ENCODE peak calls at places on chromosome 14, in eight cellular contexts. Q, G, K, U, M, E, T and Y are unnamed samples.

GRCh38 chr14:81402123-81402495 is 2.0 kb upstream of the STON2 start:
- DNase-seq in Q (no peak), G (no peak), K (no peak), U (no peak), M (no peak), E (peak), T (no peak), Y (peak)

GRCh38 chr14:51395361-51395849 is 155.4 kb downstream of the TMX1 start:
- DNase-seq in Q (no peak), G (no peak), K (peak), U (no peak), M (peak), E (peak), T (peak), Y (peak)

GRCh38 chr14:99713972-99714371 is 29.9 kb downstream of the CYP46A1 start:
- DNase-seq in Q (no peak), G (no peak), K (no peak), U (no peak), M (no peak), E (no peak), T (no peak), Y (no peak)

GRCh38 chr14:100731846-100732765 is 5.4 kb downstream of the DLK1 start:
- DNase-seq in Q (no peak), G (peak), K (no peak), U (no peak), M (no peak), E (no peak), T (no peak), Y (no peak)

GRCh38 chr14:88168498-88169165 is 154.4 kb downstream of the KCNK10 start:
- DNase-seq in Q (peak), G (no peak), K (peak), U (peak), M (peak), E (peak), T (no peak), Y (peak)

GRCh38 chr14:21300892-21301291 is 21.0 kb downstream of the RPGRIP1 start:
- DNase-seq in Q (peak), G (peak), K (peak), U (peak), M (peak), E (no peak), T (no peak), Y (no peak)

GRCh38 chr14:99752486-99753121 is 40.6 kb upstream of the EML1 start:
- DNase-seq in Q (no peak), G (peak), K (no peak), U (no peak), M (no peak), E (peak), T (no peak), Y (peak)

GRCh38 chr14:30908826-30909225 is 34.5 kb downstream of the COCH start:
- DNase-seq in Q (no peak), G (no peak), K (no peak), U (no peak), M (no peak), E (no peak), T (no peak), Y (no peak)

GRCh38 chr14:55271572-55272414 is 572 bp downstream of the FBXO34 start:
- DNase-seq in Q (peak), G (peak), K (peak), U (peak), M (peak), E (peak), T (peak), Y (peak)

GRCh38 chr14:74763803-74764531 is 851 bp downstream of the YLPM1 start:
- DNase-seq in Q (no peak), G (no peak), K (peak), U (no peak), M (peak), E (no peak), T (peak), Y (peak)

GRCh38 chr14:78974691-78975090 is 804.5 kb downstream of the NRXN3 start:
- DNase-seq in Q (no peak), G (no peak), K (no peak), U (peak), M (no peak), E (peak), T (no peak), Y (peak)

GRCh38 chr14:56858422-56858821 is 48.1 kb upstream of the OTX2 start:
- DNase-seq in Q (no peak), G (no peak), K (peak), U (no peak), M (peak), E (no peak), T (no peak), Y (no peak)

GRCh38 chr14:27427796-27428195 is 830.0 kb upstream of the NOVA1 start:
- DNase-seq in Q (no peak), G (no peak), K (no peak), U (peak), M (no peak), E (peak), T (no peak), Y (peak)

GRCh38 chr14:86802726-86803125 is 1190.3 kb downstream of the GALC start:
- DNase-seq in Q (no peak), G (no peak), K (no peak), U (no peak), M (no peak), E (peak), T (no peak), Y (no peak)

GRCh38 chr14:58789106-58789505 is 151.3 kb downstream of the DACT1 start:
- DNase-seq in Q (no peak), G (no peak), K (peak), U (no peak), M (no peak), E (no peak), T (no peak), Y (no peak)

GRCh38 chr14:24171422-24172260 is at the start of gene REC8:
- DNase-seq in Q (peak), G (peak), K (peak), U (no peak), M (peak), E (peak), T (peak), Y (no peak)

GRCh38 chr14:105576525-105577088 is 50.2 kb downstream of the TMEM121 start:
- DNase-seq in Q (no peak), G (no peak), K (no peak), U (no peak), M (no peak), E (no peak), T (no peak), Y (no peak)

GRCh38 chr14:80959448-80960006 is 4.1 kb downstream of the TSHR start:
- DNase-seq in Q (peak), G (no peak), K (no peak), U (no peak), M (peak), E (no peak), T (no peak), Y (no peak)

GRCh38 chr14:105838107-105838506 is 311.7 kb downstream of the TMEM121 start:
- DNase-seq in Q (no peak), G (no peak), K (no peak), U (no peak), M (no peak), E (no peak), T (no peak), Y (no peak)

GRCh38 chr14:76306131-76306530 is 69.8 kb upstream of the ESRRB start:
- DNase-seq in Q (peak), G (no peak), K (no peak), U (no peak), M (no peak), E (no peak), T (no peak), Y (no peak)

GRCh38 chr14:101122114-101122854 is 218.8 kb upstream of the RTL1 start:
- DNase-seq in Q (no peak), G (no peak), K (no peak), U (no peak), M (no peak), E (no peak), T (peak), Y (no peak)

DNA sequence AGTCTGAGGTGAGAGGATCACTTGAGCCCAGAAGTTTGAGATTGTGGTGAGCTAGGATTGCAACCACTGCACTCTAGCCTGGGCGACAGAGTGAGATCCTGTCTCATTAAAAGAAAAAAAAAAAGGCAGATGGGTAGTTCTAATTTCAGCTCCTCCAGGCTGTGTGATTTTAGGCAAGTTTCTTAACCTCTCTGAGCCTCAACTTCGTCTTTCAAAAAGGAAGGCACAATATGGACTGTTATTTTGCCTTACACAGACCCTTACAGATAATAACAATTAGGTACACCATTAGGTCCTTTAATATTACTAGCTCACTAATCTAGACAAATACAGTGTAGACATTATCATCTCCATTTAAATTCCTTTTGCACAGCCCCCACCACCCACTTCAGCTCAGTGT is 4.8 kb upstream of the CCDC177 start:
- DNase-seq in Q (no peak), G (no peak), K (no peak), U (no peak), M (no peak), E (no peak), T (no peak), Y (no peak)
- H3K4me3 ChIP-seq in Q (no peak), G (no peak), K (no peak), U (no peak), M (no peak), E (no peak), T (no peak), Y (no peak)

GRCh38 chr14:34120185-34120977 is 169.5 kb upstream of the EGLN3 start:
- DNase-seq in Q (no peak), G (no peak), K (peak), U (no peak), M (no peak), E (no peak), T (no peak), Y (no peak)
- TF ChIP-seq CTCF in Q (no peak), G (no peak), K (peak), U (no peak), M (no peak), E (no peak), T (no peak), Y (no peak)

DNA sequence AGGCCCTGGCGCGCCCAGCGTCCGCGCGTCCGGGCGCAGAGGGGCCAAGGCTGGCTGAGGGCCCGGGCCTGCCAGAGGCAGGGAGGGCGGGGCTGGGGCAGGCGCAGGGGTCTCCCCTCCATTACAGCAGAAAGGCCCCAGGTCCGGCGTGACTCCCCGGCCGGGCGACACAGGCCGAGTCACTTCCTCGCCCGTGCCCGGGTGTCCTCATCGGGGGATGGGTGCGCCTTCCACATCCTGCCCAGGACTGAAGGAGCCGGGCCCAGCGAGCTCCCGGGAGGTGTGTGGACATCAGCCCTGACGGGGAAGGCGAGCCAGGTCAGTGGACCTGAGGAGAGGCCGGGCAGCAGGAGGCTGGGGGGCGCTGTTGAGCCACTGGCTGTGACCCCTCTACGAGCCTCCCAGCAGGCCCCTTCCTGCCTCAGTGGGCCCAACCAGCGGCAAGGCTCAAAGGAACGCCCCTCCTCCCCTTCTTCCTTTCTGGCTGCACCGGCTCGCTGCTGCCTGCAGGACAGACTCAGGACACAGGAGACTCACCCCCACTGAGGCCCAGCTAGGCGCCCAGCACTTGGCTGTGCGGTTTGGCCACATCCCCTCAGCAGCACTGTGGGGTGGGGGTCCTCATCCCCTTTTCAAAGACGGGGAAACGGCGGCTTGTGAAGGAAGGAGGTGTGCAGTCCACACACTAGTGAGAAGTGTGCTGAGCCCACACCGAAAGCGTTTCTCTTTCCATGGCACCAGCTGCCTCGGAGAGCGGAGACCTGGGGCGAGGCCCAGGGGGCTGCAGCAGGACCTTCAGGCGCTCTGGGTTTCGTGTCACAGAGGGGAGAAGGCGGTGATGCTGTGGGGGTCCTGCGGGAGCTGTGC is 606 bp downstream of the TNFAIP2 start:
- DNase-seq in Q (no peak), G (peak), K (peak), U (no peak), M (no peak), E (no peak), T (peak), Y (peak)
- H3K4me3 ChIP-seq in Q (no peak), G (peak), K (peak), U (peak), M (peak), E (peak), T (peak), Y (peak)

DNA sequence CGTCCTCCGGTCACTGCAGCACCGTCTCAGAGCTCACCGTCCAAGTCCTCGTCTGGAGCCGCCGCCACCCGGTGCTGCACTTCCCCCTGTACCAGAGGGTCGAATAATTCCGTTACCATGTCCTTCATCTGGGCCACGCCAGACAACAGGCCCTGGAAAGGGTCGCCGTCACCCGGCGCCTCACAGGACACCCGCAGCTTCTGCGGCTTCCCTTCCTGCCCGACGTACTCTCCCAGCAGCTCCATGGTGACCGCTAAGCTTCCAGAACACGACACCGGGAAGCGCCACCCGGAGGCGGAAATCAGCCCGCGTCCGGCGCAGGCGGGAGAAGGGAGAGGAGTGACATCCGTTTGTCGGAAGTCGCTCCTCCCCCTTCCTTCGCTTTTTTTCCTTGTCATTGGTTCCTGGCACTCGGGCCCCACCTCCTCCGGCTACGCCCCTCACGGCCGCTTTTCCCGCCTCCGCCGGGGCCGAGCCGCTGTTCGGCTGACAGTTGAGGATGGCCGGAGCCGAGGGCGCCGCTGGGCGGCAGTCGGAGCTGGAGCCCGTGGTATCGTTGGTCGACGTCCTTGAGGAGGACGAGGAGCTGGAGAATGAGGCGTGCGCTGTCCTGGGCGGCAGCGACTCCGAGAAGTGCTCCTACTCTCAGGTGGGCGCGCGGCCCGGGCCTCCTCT is at the start of the genes GON7 and UBR7:
- DNase-seq in Q (peak), G (peak), K (peak), U (peak), M (peak), E (peak), T (peak), Y (peak)
- TF ChIP-seq CTCF in Q (no peak), G (peak), K (peak), U (peak), M (peak), E (no peak), T (peak), Y (no peak)